ENCODE peak calls at places on chromosomes 7 and 10, in four cellular contexts. C is HepG2, H is GM12878, I is HCT116. Z is an unnamed sample.

GRCh38 chr10:64733980-64734379 is 1212.8 kb downstream of the REEP3 start:
- DNase-seq in C (peak), H (no peak), I (peak), Z (peak)

GRCh38 chr7:57425969-57426628 is 23.9 kb upstream of the ZNF716 start:
- DNase-seq in C (no peak), H (no peak), I (no peak), Z (peak)

GRCh38 chr10:89389254-89389653 is 3.2 kb upstream of the IFIT1 start:
- DNase-seq in C (peak), H (no peak), I (peak), Z (peak)

GRCh38 chr7:81624650-81625310 is 145.1 kb downstream of the HGF start:
- DNase-seq in C (no peak), H (no peak), I (no peak), Z (peak)

GRCh38 chr10:59433720-59434428 is 71.5 kb upstream of the FAM13C start:
- DNase-seq in C (no peak), H (no peak), I (no peak), Z (no peak)

GRCh38 chr7:81284576-81284975 is 365.7 kb upstream of the SEMA3C start:
- DNase-seq in C (no peak), H (no peak), I (peak), Z (no peak)

GRCh38 chr10:72158174-72158573 is 57.6 kb upstream of the ANAPC16 start:
- DNase-seq in C (no peak), H (no peak), I (no peak), Z (no peak)

GRCh38 chr10:33706191-33706590 is 371.7 kb upstream of the NRP1 start:
- DNase-seq in C (no peak), H (no peak), I (no peak), Z (no peak)

GRCh38 chr7:66379761-66380160 is 174.6 kb downstream of the TPST1 start:
- DNase-seq in C (no peak), H (no peak), I (peak), Z (no peak)

GRCh38 chr7:149732611-149733010 is 40.8 kb downstream of the ZNF467 start:
- DNase-seq in C (no peak), H (no peak), I (no peak), Z (no peak)

GRCh38 chr10:35035641-35036040 is 54.5 kb downstream of the CUL2 start:
- DNase-seq in C (no peak), H (no peak), I (no peak), Z (no peak)

GRCh38 chr10:45429790-45430189 is 55.8 kb downstream of the ALOX5 start:
- DNase-seq in C (no peak), H (no peak), I (no peak), Z (no peak)

GRCh38 chr7:89623018-89623672 is 531.1 kb upstream of the STEAP1 start:
- DNase-seq in C (peak), H (peak), I (peak), Z (peak)

GRCh38 chr7:78368781-78369180 is 570.2 kb downstream of the PHTF2 start:
- DNase-seq in C (no peak), H (no peak), I (no peak), Z (no peak)

GRCh38 chr10:31584789-31585406 is 265.9 kb downstream of the ZEB1 start:
- DNase-seq in C (no peak), H (no peak), I (no peak), Z (peak)

GRCh38 chr7:88859288-88859687 is 63.8 kb upstream of the TEX47 start:
- DNase-seq in C (no peak), H (no peak), I (no peak), Z (no peak)

GRCh38 chr7:129825005-129825553 is 127.7 kb downstream of the UBE2H start:
- DNase-seq in C (peak), H (no peak), I (peak), Z (peak)

GRCh38 chr10:79079490-79080355 is 11.0 kb downstream of the ZMIZ1 start:
- DNase-seq in C (no peak), H (no peak), I (no peak), Z (no peak)

GRCh38 chr7:23713285-23714235 is 3.5 kb downstream of the STK31 start:
- DNase-seq in C (peak), H (no peak), I (no peak), Z (no peak)

GRCh38 chr10:4477664-4478063 is 348.3 kb upstream of the AKR1E2 start:
- DNase-seq in C (no peak), H (no peak), I (no peak), Z (no peak)

GRCh38 chr10:76644481-76644880 is 993.1 kb downstream of the KCNMA1 start:
- DNase-seq in C (no peak), H (no peak), I (no peak), Z (no peak)

GRCh38 chr10:79106251-79106650 is 37.5 kb downstream of the ZMIZ1 start:
- DNase-seq in C (no peak), H (no peak), I (no peak), Z (no peak)

GRCh38 chr7:36617408-36617807 is 106.9 kb downstream of the AOAH start:
- DNase-seq in C (no peak), H (no peak), I (no peak), Z (no peak)

GRCh38 chr10:51685768-51686167 is 13.6 kb downstream of the CSTF2T start:
- DNase-seq in C (no peak), H (no peak), I (no peak), Z (no peak)

GRCh38 chr10:86752311-86752710 is 4.1 kb upstream of the BMPR1A start:
- DNase-seq in C (no peak), H (no peak), I (no peak), Z (no peak)

GRCh38 chr7:108454674-108455523 is 1.3 kb downstream of the NRCAM start:
- DNase-seq in C (no peak), H (no peak), I (no peak), Z (peak)

GRCh38 chr7:155007947-155008346 is 5.0 kb upstream of the PAXIP1 start:
- DNase-seq in C (peak), H (no peak), I (peak), Z (peak)

GRCh38 chr7:118153551-118154177 is 30.3 kb upstream of the LSM8 start:
- DNase-seq in C (peak), H (no peak), I (peak), Z (peak)

GRCh38 chr10:100370561-100370975 is 23.5 kb downstream of the SCD start:
- DNase-seq in C (peak), H (no peak), I (peak), Z (no peak)

GRCh38 chr7:55104707-55105433 is 86.1 kb downstream of the EGFR start:
- DNase-seq in C (no peak), H (no peak), I (no peak), Z (no peak)

GRCh38 chr10:122548699-122549098 is 11.9 kb upstream of the DMBT1 start:
- DNase-seq in C (no peak), H (no peak), I (no peak), Z (no peak)

GRCh38 chr10:122550427-122550826 is 10.1 kb upstream of the DMBT1 start:
- DNase-seq in C (no peak), H (no peak), I (no peak), Z (no peak)

GRCh38 chr10:122553341-122553740 is 7.2 kb upstream of the DMBT1 start:
- DNase-seq in C (no peak), H (no peak), I (no peak), Z (no peak)

GRCh38 chr10:122550983-122551382 is 9.6 kb upstream of the DMBT1 start:
- DNase-seq in C (no peak), H (no peak), I (no peak), Z (no peak)

GRCh38 chr10:122551450-122551849 is 9.1 kb upstream of the DMBT1 start:
- DNase-seq in C (peak), H (no peak), I (no peak), Z (no peak)
- TF ChIP-seq CTCF in C (peak), H (no peak), I (no peak), Z (no peak)

GRCh38 chr7:1344981-1345701 is 112.5 kb downstream of the UNCX start:
- DNase-seq in C (no peak), H (no peak), I (no peak), Z (no peak)

GRCh38 chr7:1341995-1342645 is 109.4 kb downstream of the UNCX start:
- DNase-seq in C (no peak), H (no peak), I (no peak), Z (no peak)

GRCh38 chr7:1344421-1344820 is 111.7 kb downstream of the UNCX start:
- DNase-seq in C (no peak), H (no peak), I (no peak), Z (no peak)

GRCh38 chr7:1341361-1341675 is 108.6 kb downstream of the UNCX start:
- DNase-seq in C (no peak), H (no peak), I (no peak), Z (no peak)

GRCh38 chr7:1343551-1343950 is 110.9 kb downstream of the UNCX start:
- DNase-seq in C (no peak), H (no peak), I (no peak), Z (no peak)
- TF ChIP-seq ZBTB33 in C (no peak), H (no peak), I (no peak), Z (no peak)

GRCh38 chr7:49102413-49102812 is 178.1 kb downstream of the CDC14C start:
- DNase-seq in C (no peak), H (no peak), I (no peak), Z (no peak)

GRCh38 chr7:49094866-49095265 is 170.5 kb downstream of the CDC14C start:
- DNase-seq in C (no peak), H (no peak), I (no peak), Z (no peak)

DNA sequence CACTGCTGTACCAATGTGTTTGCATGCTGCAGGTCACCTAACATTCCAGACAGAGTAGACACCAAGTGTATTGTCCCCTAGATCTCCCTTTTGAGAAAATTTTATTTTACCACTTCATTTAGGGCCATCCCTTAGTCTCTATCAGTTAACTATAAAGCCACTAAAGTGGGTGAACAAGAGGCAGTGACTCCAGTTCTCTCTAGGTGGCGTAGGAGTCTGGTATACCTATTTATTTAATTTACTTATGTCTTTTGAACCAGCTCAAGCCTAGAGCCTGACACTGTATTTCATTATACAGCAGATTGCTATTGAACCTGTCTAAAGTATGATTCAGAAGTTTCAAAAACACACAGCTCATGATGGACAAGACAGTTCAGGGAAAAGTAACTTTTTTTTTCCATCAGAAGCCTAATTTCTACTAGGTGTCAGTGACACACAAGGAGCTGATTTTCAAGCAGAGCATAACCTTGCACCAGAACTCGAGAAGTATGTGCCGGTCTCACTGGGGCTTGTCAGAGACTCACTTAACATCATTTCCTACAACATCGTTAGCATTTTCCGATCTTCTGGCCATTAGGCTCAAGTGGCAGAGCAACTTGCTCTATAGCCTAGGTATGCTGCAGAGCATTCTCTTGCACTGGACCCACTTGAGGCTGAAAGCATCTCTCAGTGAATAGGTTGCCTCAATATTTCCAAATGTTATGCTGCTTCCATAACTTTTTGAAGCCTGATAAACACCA is 175.4 kb downstream of the CDC14C start:
- DNase-seq in C (no peak), H (no peak), I (no peak), Z (no peak)
- TF ChIP-seq CTCF in C (no peak), H (no peak), I (no peak), Z (peak)

GRCh38 chr10:46515402-46516192 is 40.9 kb downstream of the GPRIN2 start:
- DNase-seq in C (no peak), H (no peak), I (no peak), Z (no peak)

GRCh38 chr10:46514899-46515298 is 41.6 kb downstream of the GPRIN2 start:
- DNase-seq in C (no peak), H (no peak), I (no peak), Z (no peak)

GRCh38 chr10:46518028-46518725 is 38.3 kb downstream of the GPRIN2 start:
- DNase-seq in C (no peak), H (no peak), I (no peak), Z (no peak)

GRCh38 chr10:46516660-46517416 is 39.6 kb downstream of the GPRIN2 start:
- DNase-seq in C (no peak), H (no peak), I (no peak), Z (no peak)

DNA sequence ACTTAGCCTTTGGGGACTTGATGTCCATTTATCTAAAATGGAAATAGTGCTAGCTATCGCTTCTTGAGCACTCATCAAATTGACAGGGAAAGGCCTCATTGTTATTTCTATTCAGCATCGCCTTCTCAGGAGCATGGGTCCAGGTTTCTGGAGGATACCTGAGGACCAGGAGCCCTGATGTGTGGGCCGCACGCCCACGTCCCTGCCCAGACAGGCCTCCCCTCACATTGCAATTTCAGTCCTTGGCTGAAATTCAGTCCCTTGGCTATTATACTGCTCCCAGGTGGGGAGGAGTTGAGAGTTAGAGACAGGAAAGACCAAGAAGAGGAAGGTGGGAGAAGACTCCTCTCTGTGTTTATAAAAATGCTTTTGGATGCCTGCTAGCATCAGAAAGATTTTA is 38.9 kb downstream of the GPRIN2 start:
- DNase-seq in C (no peak), H (no peak), I (no peak), Z (no peak)
- TF ChIP-seq ZBTB33 in C (no peak), H (no peak), I (no peak), Z (no peak)

GRCh38 chr10:119161680-119162079 is 3.8 kb downstream of the SFXN4 start:
- DNase-seq in C (no peak), H (no peak), I (no peak), Z (no peak)
- TF ChIP-seq CTCF in C (no peak), H (no peak), I (no peak), Z (no peak)

DNA sequence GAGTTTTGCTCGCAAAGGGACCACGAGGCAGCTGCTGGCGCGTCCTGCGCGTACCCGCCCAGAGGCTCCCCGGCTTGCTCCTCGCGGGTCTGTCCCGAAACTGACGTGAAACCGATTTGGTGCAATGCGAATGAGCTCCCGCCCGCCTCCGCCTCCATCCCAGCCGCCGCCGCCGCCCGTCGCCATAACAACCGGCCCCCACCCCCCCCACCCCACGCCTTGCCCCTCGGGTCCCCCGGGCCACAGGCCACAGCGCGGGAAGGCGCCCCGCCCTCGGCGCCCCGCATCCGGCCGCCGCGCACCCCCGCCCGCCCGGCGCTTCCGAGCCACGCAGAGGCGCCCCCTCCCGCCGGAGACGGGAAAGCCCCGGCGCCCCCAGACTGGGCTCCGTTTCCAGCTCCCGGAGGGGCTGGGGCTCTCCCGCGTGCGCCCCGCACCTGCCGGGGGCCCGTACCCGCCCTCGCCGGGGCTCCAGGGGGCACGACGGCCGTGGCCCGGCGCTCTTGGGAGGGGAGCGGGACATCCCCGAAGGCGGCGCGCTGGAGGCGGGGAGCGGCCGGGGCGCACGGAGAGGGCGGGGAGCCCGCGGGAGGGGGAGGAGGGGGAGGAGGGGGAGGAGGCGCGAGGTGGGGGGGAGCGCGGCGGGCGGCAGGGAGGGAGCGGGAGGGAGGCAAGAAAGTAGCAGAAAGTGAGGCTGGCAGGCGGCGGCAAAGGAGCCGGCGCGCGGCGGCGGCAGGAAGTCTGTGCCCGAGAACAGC is at the start of gene CAMK1D:
- DNase-seq in C (no peak), H (no peak), I (no peak), Z (peak)
- TF ChIP-seq ZBTB33 in C (no peak), H (no peak), I (no peak), Z (no peak)

DNA sequence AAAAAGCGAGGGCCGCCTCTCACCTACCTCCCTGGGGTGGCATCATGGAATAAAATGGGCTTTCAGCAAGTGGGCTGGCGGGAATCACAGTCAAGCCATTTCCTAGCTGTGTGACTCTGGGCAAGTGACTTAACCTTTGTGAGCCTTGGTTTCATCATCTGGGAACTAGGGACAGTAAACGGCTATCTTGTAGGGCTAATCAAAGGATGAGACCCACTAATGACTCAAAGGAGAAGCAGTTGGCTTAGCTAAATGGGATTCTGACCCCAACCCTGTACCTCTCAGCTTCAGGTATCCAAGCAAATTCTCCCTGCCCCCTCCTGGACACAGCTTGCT is 25.8 kb downstream of the TRIM8 start:
- DNase-seq in C (no peak), H (no peak), I (no peak), Z (no peak)
- TF ChIP-seq CTCF in C (peak), H (no peak), I (no peak), Z (no peak)

DNA sequence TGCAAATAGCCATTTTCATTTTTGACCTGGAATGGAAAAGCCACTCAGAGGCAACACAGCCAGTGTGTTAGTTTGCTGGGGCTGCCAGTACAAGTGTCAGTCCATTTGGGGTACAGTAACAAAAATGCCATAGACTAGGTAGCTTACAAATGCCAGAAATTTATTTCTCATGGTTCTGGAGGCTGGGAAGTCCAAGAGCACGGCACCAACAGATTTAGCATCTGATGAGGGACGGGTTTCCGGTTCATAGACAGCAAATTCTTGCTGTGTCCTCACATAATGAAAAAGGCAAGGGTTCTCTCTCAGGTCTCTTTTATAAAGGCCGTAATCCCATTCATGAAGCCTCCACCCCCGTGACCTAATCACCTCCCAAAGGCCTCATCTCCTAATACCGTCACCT is 418.2 kb downstream of the TYW1 start:
- DNase-seq in C (no peak), H (no peak), I (no peak), Z (no peak)
- TF ChIP-seq ZBTB33 in C (no peak), H (no peak), I (no peak), Z (no peak)

Z was measured in SK-N-SH.